ENCODE peak calls at places on chromosomes 12 and 14, in four cellular contexts. One of them, this sample, is unnamed.

GRCh38 chr12:59452259-59452658 is 143.6 kb upstream of the SLC16A7 start:
- DNase-seq in H9: no peak
- DNase-seq in IMR-90: peak
- DNase-seq in H1: no peak
- DNase-seq in this sample: no peak

GRCh38 chr14:22839159-22839779 is 2.9 kb downstream of the MMP14 start:
- DNase-seq in H9: no peak
- DNase-seq in IMR-90: peak
- DNase-seq in H1: no peak
- DNase-seq in this sample: peak

GRCh38 chr14:85501751-85502150 is 28.2 kb upstream of the FLRT2 start:
- DNase-seq in H9: no peak
- DNase-seq in IMR-90: no peak
- DNase-seq in H1: no peak
- DNase-seq in this sample: no peak

GRCh38 chr14:77181603-77182437 is at the start of gene TMEM63C:
- DNase-seq in H9: peak
- DNase-seq in IMR-90: no peak
- DNase-seq in H1: peak
- DNase-seq in this sample: peak

GRCh38 chr12:105235299-105235746 is 651 bp downstream of the APPL2 start:
- DNase-seq in H9: no peak
- DNase-seq in IMR-90: peak
- DNase-seq in H1: no peak
- DNase-seq in this sample: no peak

GRCh38 chr12:39145175-39145999 is 240.0 kb upstream of the CPNE8 start:
- DNase-seq in H9: peak
- DNase-seq in IMR-90: no peak
- DNase-seq in H1: no peak
- DNase-seq in this sample: peak

GRCh38 chr12:51954465-51955361 is 3.2 kb downstream of the ACVR1B start:
- DNase-seq in H9: no peak
- DNase-seq in IMR-90: no peak
- DNase-seq in H1: no peak
- DNase-seq in this sample: no peak

GRCh38 chr12:94553130-94553519 is 93.5 kb upstream of the CEP83 start:
- DNase-seq in H9: no peak
- DNase-seq in IMR-90: peak
- DNase-seq in H1: no peak
- DNase-seq in this sample: no peak

GRCh38 chr12:127767631-127768030 is 499.3 kb upstream of the TMEM132C start:
- DNase-seq in H9: no peak
- DNase-seq in IMR-90: no peak
- DNase-seq in H1: no peak
- DNase-seq in this sample: no peak

GRCh38 chr14:92687681-92688433 is 60.6 kb downstream of the LGMN start:
- DNase-seq in H9: peak
- DNase-seq in IMR-90: no peak
- DNase-seq in H1: no peak
- DNase-seq in this sample: peak

GRCh38 chr14:92686411-92686762 is 62.0 kb downstream of the LGMN start:
- DNase-seq in H9: no peak
- DNase-seq in IMR-90: no peak
- DNase-seq in H1: no peak
- DNase-seq in this sample: no peak

GRCh38 chr14:92686763-92687427 is 61.5 kb downstream of the LGMN start:
- DNase-seq in H9: peak
- DNase-seq in IMR-90: peak
- DNase-seq in H1: peak
- DNase-seq in this sample: peak

GRCh38 chr14:92684801-92685560 is 63.4 kb downstream of the LGMN start:
- DNase-seq in H9: peak
- DNase-seq in IMR-90: no peak
- DNase-seq in H1: no peak
- DNase-seq in this sample: no peak

GRCh38 chr14:92685784-92686355 is 62.6 kb downstream of the LGMN start:
- DNase-seq in H9: no peak
- DNase-seq in IMR-90: no peak
- DNase-seq in H1: no peak
- DNase-seq in this sample: no peak
- H2BK5ac ChIP-seq in H9: no peak
- H2BK5ac ChIP-seq in IMR-90: no peak
- H2BK5ac ChIP-seq in H1: no peak
- H2BK5ac ChIP-seq in this sample: no peak

DNA sequence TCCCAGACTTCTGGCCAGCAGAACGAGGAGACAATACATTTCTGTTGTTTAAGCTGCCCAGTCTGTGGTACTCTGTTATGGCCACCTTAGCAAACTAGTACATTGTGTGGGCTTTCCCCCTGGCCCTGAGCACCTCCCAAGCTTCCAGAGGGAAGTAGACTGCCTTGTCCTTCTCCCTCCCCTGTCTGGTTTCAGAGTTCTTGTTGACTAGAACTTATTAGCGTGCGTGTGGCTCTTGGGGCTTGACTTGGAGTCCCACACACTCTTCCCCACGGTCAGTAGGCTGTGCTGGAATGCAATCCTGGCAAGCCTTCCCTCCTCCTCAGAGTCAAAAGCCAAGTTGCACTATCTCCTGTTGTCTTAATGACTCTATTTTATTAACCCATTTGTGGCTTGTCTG is 27.7 kb downstream of the FBLN5 start:
- DNase-seq in H9: no peak
- DNase-seq in IMR-90: peak
- DNase-seq in H1: no peak
- DNase-seq in this sample: no peak
- H4K5ac ChIP-seq in H9: no peak
- H4K5ac ChIP-seq in IMR-90: no peak
- H4K5ac ChIP-seq in H1: no peak
- H4K5ac ChIP-seq in this sample: no peak

GRCh38 chr14:44912041-44912869 is 49.5 kb downstream of the KLHL28 start:
- DNase-seq in H9: no peak
- DNase-seq in IMR-90: no peak
- DNase-seq in H1: no peak
- DNase-seq in this sample: no peak
- H2AK5ac ChIP-seq in H9: no peak
- H2AK5ac ChIP-seq in IMR-90: no peak
- H2AK5ac ChIP-seq in H1: no peak
- H2AK5ac ChIP-seq in this sample: no peak

GRCh38 chr12:57477710-57478681 is 1.7 kb downstream of the ARHGAP9 start:
- DNase-seq in H9: no peak
- DNase-seq in IMR-90: peak
- DNase-seq in H1: no peak
- DNase-seq in this sample: no peak
- H2BK5ac ChIP-seq in H9: no peak
- H2BK5ac ChIP-seq in IMR-90: no peak
- H2BK5ac ChIP-seq in H1: peak
- H2BK5ac ChIP-seq in this sample: no peak

DNA sequence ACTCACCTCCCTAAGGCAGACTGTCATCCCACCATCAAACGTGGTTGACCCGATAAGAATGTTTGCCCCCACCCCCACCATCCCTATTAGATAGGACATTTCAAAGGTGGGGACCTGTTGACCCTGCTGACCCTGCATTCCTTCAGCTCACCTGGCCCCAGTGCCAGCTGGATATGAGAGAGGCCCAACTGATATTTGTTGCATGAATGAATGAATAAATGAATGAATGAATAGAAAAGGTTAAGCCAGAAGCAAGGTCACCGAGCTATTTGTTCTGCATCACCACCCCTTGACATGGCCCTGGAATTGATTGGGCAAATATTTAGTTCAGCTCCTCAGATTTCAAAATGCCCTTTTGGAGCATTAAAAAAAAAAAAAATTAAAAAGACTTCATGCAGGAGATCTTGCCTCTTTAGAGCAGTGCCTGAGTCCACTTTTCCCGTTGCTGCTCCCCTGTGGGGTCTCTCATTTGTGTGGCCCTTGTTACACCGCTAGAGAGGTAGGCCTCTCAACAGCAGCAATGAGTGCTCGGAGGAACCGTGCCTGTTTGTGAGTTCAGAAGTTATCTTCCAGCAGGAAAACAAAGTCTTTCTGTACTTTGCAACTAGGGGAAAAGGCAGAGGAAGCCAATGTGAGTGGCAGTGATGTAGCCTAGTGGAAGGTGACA is 8.5 kb upstream of the SERPINA5 start:
- DNase-seq in H9: no peak
- DNase-seq in IMR-90: no peak
- DNase-seq in H1: no peak
- DNase-seq in this sample: no peak
- H4K5ac ChIP-seq in H9: no peak
- H4K5ac ChIP-seq in IMR-90: no peak
- H4K5ac ChIP-seq in H1: no peak
- H4K5ac ChIP-seq in this sample: no peak

GRCh38 chr12:29270001-29270400 is 111.0 kb downstream of the ERGIC2 start:
- DNase-seq in H9: no peak
- DNase-seq in IMR-90: no peak
- DNase-seq in H1: no peak
- DNase-seq in this sample: no peak

GRCh38 chr12:29275834-29276233 is 105.1 kb downstream of the ERGIC2 start:
- DNase-seq in H9: no peak
- DNase-seq in IMR-90: no peak
- DNase-seq in H1: no peak
- DNase-seq in this sample: peak

GRCh38 chr12:29270446-29270845 is 110.5 kb downstream of the ERGIC2 start:
- DNase-seq in H9: no peak
- DNase-seq in IMR-90: no peak
- DNase-seq in H1: no peak
- DNase-seq in this sample: no peak

GRCh38 chr12:29278673-29279420 is 102.1 kb downstream of the ERGIC2 start:
- DNase-seq in H9: no peak
- DNase-seq in IMR-90: no peak
- DNase-seq in H1: no peak
- DNase-seq in this sample: no peak

DNA sequence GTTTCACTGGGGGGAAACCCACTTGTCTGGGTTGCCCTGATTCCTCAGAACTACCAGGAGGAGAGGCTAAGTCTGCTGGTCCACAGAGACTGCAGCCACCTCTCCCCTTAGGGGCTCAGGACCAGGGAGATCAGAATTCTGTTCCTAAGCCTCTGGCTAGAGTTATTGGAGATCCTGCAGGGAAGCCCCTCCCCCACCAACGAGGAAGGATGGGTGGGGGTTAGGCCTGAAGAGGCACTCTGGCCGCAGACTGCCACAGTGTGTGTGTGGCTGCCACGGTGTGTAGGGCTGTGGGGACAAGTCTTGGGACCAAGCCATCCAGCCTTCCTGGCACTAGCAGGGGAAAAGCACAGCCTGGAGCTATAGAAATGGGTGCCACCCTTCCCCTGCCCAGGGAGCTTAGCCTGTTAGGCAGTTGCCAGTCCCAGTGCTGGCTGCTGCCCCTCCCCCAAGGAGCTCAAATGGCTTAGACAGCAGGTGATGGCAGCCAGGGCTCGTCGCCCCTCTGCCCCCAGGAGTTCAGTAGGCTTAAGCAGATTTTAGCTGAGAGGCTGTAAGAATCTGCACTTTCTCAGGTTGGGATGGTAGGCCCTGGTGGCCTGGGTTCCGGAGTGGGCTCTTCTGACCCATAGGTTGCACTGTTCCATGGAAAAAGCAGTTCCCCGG is 107.7 kb downstream of the ERGIC2 start:
- DNase-seq in H9: peak
- DNase-seq in IMR-90: no peak
- DNase-seq in H1: no peak
- DNase-seq in this sample: no peak
- H2AK5ac ChIP-seq in H9: no peak
- H2AK5ac ChIP-seq in IMR-90: no peak
- H2AK5ac ChIP-seq in H1: no peak
- H2AK5ac ChIP-seq in this sample: no peak

This sample was measured in mesendoderm.